ENCODE peak calls at places on chromosomes 4 and X, in four cellular contexts. V is HepG2, R is K562, I is HCT116. W is an unnamed sample.

GRCh38 chr4:40134206-40134917 is 62.5 kb upstream of the RHOH start:
- DNase-seq in V (no peak), I (no peak), R (peak; percentile 49), W (no peak)

GRCh38 chr4:18935956-18936355 is 914.4 kb upstream of the LCORL start:
- DNase-seq in V (no peak), I (no peak), R (no peak), W (no peak)

GRCh38 chr4:176230827-176231226 is 35.4 kb upstream of the SPATA4 start:
- DNase-seq in R (no peak), V (no peak), I (no peak), W (no peak)

GRCh38 chr4:673349-674091 is 556 bp downstream of the ATP5ME start:
- DNase-seq in I (no peak), V (peak; percentile 46), R (peak; percentile 67), W (no peak)

GRCh38 chr4:8058031-8058479 is 100.6 kb downstream of the ABLIM2 start:
- DNase-seq in V (peak; percentile 70), I (no peak), R (no peak), W (no peak)

GRCh38 chr4:162461952-162462351 is 298.2 kb upstream of the FSTL5 start:
- DNase-seq in R (no peak), V (no peak), I (peak; percentile 10), W (no peak)

GRCh38 chr4:81751531-81752291 is 280.0 kb upstream of the RASGEF1B start:
- DNase-seq in R (no peak), V (no peak), I (no peak), W (no peak)

GRCh38 chr4:138243369-138243768 is 1.2 kb upstream of the SLC7A11 start:
- DNase-seq in V (no peak), I (peak; percentile 23), R (no peak), W (no peak)

GRCh38 chr4:41256740-41257256 is at the start of gene UCHL1:
- DNase-seq in V (no peak), I (no peak), R (no peak), W (no peak)

GRCh38 chr4:122716825-122717448 is 15.6 kb upstream of the BBS12 start:
- DNase-seq in R (peak; percentile 87), I (peak; percentile 67), V (peak; percentile 50), W (peak; percentile 42)

GRCh38 chrX:148664171-148664570 is 163.8 kb downstream of the AFF2 start:
- DNase-seq in I (no peak), V (no peak), R (no peak), W (no peak)

GRCh38 chrX:10508891-10509290 is 111.5 kb downstream of the MID1 start:
- DNase-seq in R (no peak), V (no peak), I (no peak), W (no peak)

GRCh38 chr4:38614198-38614597 is 49.8 kb upstream of the KLF3 start:
- DNase-seq in R (no peak), I (no peak), V (no peak), W (no peak)

GRCh38 chr4:23219779-23220408 is 527.2 kb downstream of the GBA3 start:
- DNase-seq in R (no peak), I (no peak), V (no peak), W (no peak)

GRCh38 chr4:94488667-94489066 is 36.9 kb downstream of the PDLIM5 start:
- DNase-seq in R (no peak), V (no peak), I (no peak), W (no peak)

GRCh38 chr4:147617173-147617840 is at the start of gene TMEM184C:
- DNase-seq in V (peak; percentile 92), R (peak; percentile 97), I (peak; percentile 90), W (peak; percentile 69)

GRCh38 chrX:26586570-26586969 is 370.6 kb downstream of the MAGEB5 start:
- DNase-seq in V (no peak), R (no peak), I (no peak), W (no peak)

GRCh38 chr4:40688446-40689095 is 58.9 kb upstream of the RBM47 start:
- DNase-seq in I (no peak), R (no peak), V (no peak), W (no peak)

GRCh38 chr4:102734591-102735385 is 26.0 kb downstream of the MANBA start:
- DNase-seq in I (no peak), V (peak; percentile 65), R (peak; percentile 59), W (no peak)

GRCh38 chrX:63679432-63679831 is 105.6 kb downstream of the ARHGEF9 start:
- DNase-seq in I (no peak), R (no peak), V (no peak), W (no peak)

GRCh38 chr4:128915544-128915943 is 106.0 kb downstream of the JADE1 start:
- DNase-seq in I (no peak), R (no peak), V (no peak), W (no peak)

GRCh38 chr4:90950385-90950841 is 823.2 kb downstream of the CCSER1 start:
- DNase-seq in R (no peak), I (no peak), V (no peak), W (no peak)

GRCh38 chr4:7236847-7237246 is 44.5 kb downstream of the SORCS2 start:
- DNase-seq in V (no peak), I (no peak), R (no peak), W (no peak)

GRCh38 chr4:140368686-140369085 is 4.8 kb upstream of the SCOC start:
- DNase-seq in I (no peak), R (peak; percentile 16), V (no peak), W (no peak)

GRCh38 chrX:12962041-12962504 is 12.8 kb upstream of the TMSB4X start:
- DNase-seq in I (no peak), V (no peak), R (peak; percentile 77), W (no peak)

GRCh38 chrX:154401918-154402621 is 3.9 kb downstream of the RPL10 start:
- DNase-seq in R (no peak), I (no peak), V (no peak), W (no peak)

GRCh38 chr4:57710053-57710452 is 599.9 kb upstream of the IGFBP7 start:
- DNase-seq in V (no peak), I (no peak), R (no peak), W (no peak)

GRCh38 chrX:138519296-138519695 is 192.2 kb downstream of the FGF13 start:
- DNase-seq in R (no peak), V (no peak), I (no peak), W (no peak)

GRCh38 chrX:130902446-130902782 is 595 bp downstream of the ENOX2 start:
- DNase-seq in V (no peak), I (no peak), R (no peak), W (no peak)

GRCh38 chr4:168769416-168769815 is 240.6 kb downstream of the CBR4 start:
- DNase-seq in I (no peak), R (no peak), V (no peak), W (no peak)

GRCh38 chr4:153143527-153144348 is 60.5 kb upstream of the TRIM2 start:
- DNase-seq in V (no peak), R (peak; percentile 17), I (peak; percentile 51), W (no peak)

GRCh38 chr4:10063544-10064300 is 42.4 kb upstream of the SLC2A9 start:
- DNase-seq in R (peak; percentile 34), I (peak; percentile 13), V (peak; percentile 67), W (no peak)

GRCh38 chr4:90328558-90328957 is 201.4 kb downstream of the CCSER1 start:
- DNase-seq in I (peak; percentile 44), R (no peak), V (no peak), W (no peak)

GRCh38 chr4:109389367-109390118 is 44.1 kb upstream of the SEC24B start:
- DNase-seq in V (peak; percentile 20), I (no peak), R (peak; percentile 11), W (no peak)

GRCh38 chr4:87499415-87500106 is 29.6 kb downstream of the SPARCL1 start:
- DNase-seq in I (no peak), V (no peak), R (no peak), W (no peak)
- TF ChIP-seq TCF7L2 in I (no peak), V (no peak), R (no peak), W (no peak)

GRCh38 chrX:38571058-38571457 is 9.7 kb downstream of the TSPAN7 start:
- DNase-seq in R (no peak), V (no peak), I (no peak), W (no peak)
- TF ChIP-seq TCF7L2 in R (no peak), V (no peak), I (no peak), W (no peak)

GRCh38 chr4:151565583-151565982 is 156.6 kb downstream of the FHIP1A start:
- DNase-seq in V (no peak), R (no peak), I (no peak), W (no peak)

GRCh38 chr4:151567056-151567455 is 158.1 kb downstream of the FHIP1A start:
- DNase-seq in R (no peak), I (no peak), V (no peak), W (no peak)

GRCh38 chr4:151569650-151570049 is 160.7 kb downstream of the FHIP1A start:
- DNase-seq in V (no peak), R (no peak), I (no peak), W (no peak)

GRCh38 chr4:151566053-151566452 is 157.1 kb downstream of the FHIP1A start:
- DNase-seq in I (no peak), V (no peak), R (no peak), W (no peak)

GRCh38 chr4:151568966-151569365 is 160.0 kb downstream of the FHIP1A start:
- DNase-seq in R (no peak), I (no peak), V (no peak), W (no peak)
- TF ChIP-seq TCF7L2 in R (no peak), I (no peak), V (no peak), W (no peak)

GRCh38 chr4:99390060-99390459 is 37.5 kb upstream of the ADH1C start:
- DNase-seq in I (no peak), V (no peak), R (no peak), W (no peak)

GRCh38 chr4:99400831-99401230 is 34.3 kb downstream of the ADH7 start:
- DNase-seq in I (no peak), R (no peak), V (no peak), W (no peak)

GRCh38 chr4:99394913-99395312 is 40.2 kb downstream of the ADH7 start:
- DNase-seq in V (no peak), R (no peak), I (no peak), W (no peak)

GRCh38 chr4:99395595-99396364 is 39.4 kb downstream of the ADH7 start:
- DNase-seq in V (no peak), I (no peak), R (no peak), W (no peak)
- TF ChIP-seq TCF7L2 in V (no peak), I (no peak), R (no peak), W (no peak)

W was measured in Panc1.